ENCODE peak calls at places on chromosomes 3 and 15, in nine cellular contexts. One of them, this sample, is unnamed.

GRCh38 chr3:132317229-132317948 is at the start of gene ACP3:
- DNase-seq in HCT116: peak
- DNase-seq in GM23338: peak
- DNase-seq in SK-N-SH: no peak
- DNase-seq in HepG2: no peak
- DNase-seq in A549: peak
- DNase-seq in Panc1: no peak
- DNase-seq in GM12878: peak
- DNase-seq in K562: no peak
- DNase-seq in this sample: peak

GRCh38 chr3:186932281-186933181 is 2.2 kb downstream of the ST6GAL1 start:
- DNase-seq in HepG2: no peak
- DNase-seq in GM12878: no peak
- DNase-seq in A549: no peak
- DNase-seq in K562: no peak
- DNase-seq in HCT116: no peak
- DNase-seq in Panc1: no peak
- DNase-seq in SK-N-SH: no peak
- DNase-seq in GM23338: no peak
- DNase-seq in this sample: no peak

GRCh38 chr3:27578032-27578431 is 93.8 kb upstream of the SLC4A7 start:
- DNase-seq in HepG2: no peak
- DNase-seq in GM23338: no peak
- DNase-seq in GM12878: no peak
- DNase-seq in Panc1: no peak
- DNase-seq in A549: no peak
- DNase-seq in SK-N-SH: no peak
- DNase-seq in HCT116: no peak
- DNase-seq in K562: no peak
- DNase-seq in this sample: no peak

GRCh38 chr15:48627260-48627969 is 18.1 kb downstream of the FBN1 start:
- DNase-seq in GM12878: no peak
- DNase-seq in Panc1: no peak
- DNase-seq in K562: no peak
- DNase-seq in A549: no peak
- DNase-seq in GM23338: peak
- DNase-seq in HCT116: no peak
- DNase-seq in SK-N-SH: no peak
- DNase-seq in HepG2: no peak
- DNase-seq in this sample: no peak

GRCh38 chr3:76698136-76698535 is 341.8 kb upstream of the ROBO2 start:
- DNase-seq in K562: no peak
- DNase-seq in HCT116: no peak
- DNase-seq in GM23338: no peak
- DNase-seq in HepG2: no peak
- DNase-seq in GM12878: no peak
- DNase-seq in A549: no peak
- DNase-seq in SK-N-SH: no peak
- DNase-seq in Panc1: no peak
- DNase-seq in this sample: no peak

GRCh38 chr15:94972314-94972713 is 741.0 kb downstream of the MCTP2 start:
- DNase-seq in GM23338: peak
- DNase-seq in HCT116: no peak
- DNase-seq in GM12878: no peak
- DNase-seq in SK-N-SH: no peak
- DNase-seq in K562: no peak
- DNase-seq in HepG2: no peak
- DNase-seq in A549: no peak
- DNase-seq in Panc1: no peak
- DNase-seq in this sample: no peak

GRCh38 chr3:96449803-96450202 is 364.6 kb upstream of the EPHA6 start:
- DNase-seq in Panc1: no peak
- DNase-seq in GM12878: no peak
- DNase-seq in SK-N-SH: no peak
- DNase-seq in K562: no peak
- DNase-seq in GM23338: peak
- DNase-seq in HCT116: no peak
- DNase-seq in A549: no peak
- DNase-seq in HepG2: peak
- DNase-seq in this sample: no peak

GRCh38 chr15:40493089-40493840 is 22.5 kb downstream of the CHST14 start:
- DNase-seq in A549: no peak
- DNase-seq in GM23338: no peak
- DNase-seq in SK-N-SH: no peak
- DNase-seq in K562: no peak
- DNase-seq in GM12878: no peak
- DNase-seq in HCT116: no peak
- DNase-seq in HepG2: no peak
- DNase-seq in Panc1: no peak
- DNase-seq in this sample: peak

GRCh38 chr3:94524102-94524922 is 461.5 kb downstream of the NSUN3 start:
- DNase-seq in HepG2: peak
- DNase-seq in A549: no peak
- DNase-seq in GM12878: no peak
- DNase-seq in SK-N-SH: no peak
- DNase-seq in GM23338: peak
- DNase-seq in HCT116: no peak
- DNase-seq in Panc1: no peak
- DNase-seq in K562: no peak
- DNase-seq in this sample: no peak

GRCh38 chr3:188187055-188187454 is 33.1 kb downstream of the LPP start:
- DNase-seq in A549: no peak
- DNase-seq in GM23338: no peak
- DNase-seq in K562: no peak
- DNase-seq in Panc1: peak
- DNase-seq in HCT116: no peak
- DNase-seq in GM12878: no peak
- DNase-seq in SK-N-SH: no peak
- DNase-seq in HepG2: no peak
- DNase-seq in this sample: no peak

GRCh38 chr15:65421360-65422215 is 1.2 kb downstream of the IGDCC4 start:
- DNase-seq in GM23338: peak
- DNase-seq in SK-N-SH: peak
- DNase-seq in A549: no peak
- DNase-seq in HCT116: no peak
- DNase-seq in K562: peak
- DNase-seq in Panc1: no peak
- DNase-seq in HepG2: no peak
- DNase-seq in GM12878: no peak
- DNase-seq in this sample: no peak

GRCh38 chr15:75043509-75044257 is 20.3 kb downstream of the PPCDC start:
- DNase-seq in GM23338: no peak
- DNase-seq in SK-N-SH: no peak
- DNase-seq in Panc1: no peak
- DNase-seq in HCT116: no peak
- DNase-seq in HepG2: peak
- DNase-seq in K562: peak
- DNase-seq in A549: peak
- DNase-seq in GM12878: peak
- DNase-seq in this sample: peak

GRCh38 chr15:60682615-60683014 is 203.7 kb upstream of the ICE2 start:
- DNase-seq in K562: no peak
- DNase-seq in GM23338: no peak
- DNase-seq in Panc1: no peak
- DNase-seq in SK-N-SH: no peak
- DNase-seq in HepG2: no peak
- DNase-seq in GM12878: no peak
- DNase-seq in HCT116: no peak
- DNase-seq in A549: no peak
- DNase-seq in this sample: no peak

GRCh38 chr3:57743511-57743910 is 12.6 kb upstream of the SLMAP start:
- DNase-seq in GM23338: no peak
- DNase-seq in Panc1: no peak
- DNase-seq in HepG2: no peak
- DNase-seq in A549: no peak
- DNase-seq in GM12878: no peak
- DNase-seq in SK-N-SH: no peak
- DNase-seq in K562: no peak
- DNase-seq in HCT116: no peak
- DNase-seq in this sample: no peak
- TF ChIP-seq REST in GM23338: no peak
- TF ChIP-seq REST in Panc1: no peak
- TF ChIP-seq REST in HepG2: no peak
- TF ChIP-seq REST in A549: no peak
- TF ChIP-seq REST in GM12878: no peak
- TF ChIP-seq REST in SK-N-SH: no peak
- TF ChIP-seq REST in K562: no peak
- TF ChIP-seq REST in HCT116: no peak
- TF ChIP-seq REST in this sample: no peak

GRCh38 chr15:90565866-90566265 is 36.1 kb downstream of the CRTC3 start:
- DNase-seq in GM23338: no peak
- DNase-seq in HCT116: no peak
- DNase-seq in A549: no peak
- DNase-seq in K562: no peak
- DNase-seq in HepG2: no peak
- DNase-seq in SK-N-SH: no peak
- DNase-seq in GM12878: no peak
- DNase-seq in Panc1: no peak
- DNase-seq in this sample: no peak

GRCh38 chr15:90563460-90563859 is 33.7 kb downstream of the CRTC3 start:
- DNase-seq in HepG2: no peak
- DNase-seq in GM23338: no peak
- DNase-seq in K562: no peak
- DNase-seq in GM12878: no peak
- DNase-seq in Panc1: no peak
- DNase-seq in SK-N-SH: no peak
- DNase-seq in HCT116: no peak
- DNase-seq in A549: no peak
- DNase-seq in this sample: no peak

GRCh38 chr15:90562669-90563068 is 32.9 kb downstream of the CRTC3 start:
- DNase-seq in HepG2: no peak
- DNase-seq in Panc1: no peak
- DNase-seq in SK-N-SH: no peak
- DNase-seq in A549: no peak
- DNase-seq in GM12878: no peak
- DNase-seq in GM23338: no peak
- DNase-seq in HCT116: no peak
- DNase-seq in K562: no peak
- DNase-seq in this sample: no peak

GRCh38 chr15:90561344-90562244 is 31.9 kb downstream of the CRTC3 start:
- DNase-seq in GM12878: no peak
- DNase-seq in K562: no peak
- DNase-seq in SK-N-SH: no peak
- DNase-seq in Panc1: no peak
- DNase-seq in HepG2: no peak
- DNase-seq in GM23338: no peak
- DNase-seq in HCT116: no peak
- DNase-seq in A549: no peak
- DNase-seq in this sample: peak

DNA sequence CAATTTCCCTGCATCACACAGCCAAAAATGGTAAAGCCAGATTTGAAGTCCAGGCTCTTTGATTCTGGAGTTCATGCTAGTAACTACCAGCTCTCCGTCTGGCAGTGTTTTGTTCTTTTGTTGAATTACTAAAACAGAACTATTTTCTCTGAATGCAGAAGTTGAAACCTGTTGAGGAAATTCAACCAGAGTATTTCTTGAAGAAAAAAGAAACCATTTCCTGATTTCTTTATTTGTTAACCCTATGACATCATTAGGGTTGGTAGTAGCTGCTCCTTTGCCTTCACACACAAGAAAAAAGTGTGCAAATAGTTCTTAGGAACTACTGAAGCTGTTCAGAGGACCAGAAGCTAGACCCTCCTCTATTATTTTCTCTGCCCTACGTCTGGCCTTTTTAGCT is 34.4 kb downstream of the CRTC3 start:
- DNase-seq in HepG2: no peak
- DNase-seq in GM12878: no peak
- DNase-seq in HCT116: no peak
- DNase-seq in Panc1: no peak
- DNase-seq in GM23338: no peak
- DNase-seq in A549: no peak
- DNase-seq in SK-N-SH: no peak
- DNase-seq in K562: no peak
- DNase-seq in this sample: peak
- TF ChIP-seq REST in HepG2: no peak
- TF ChIP-seq REST in GM12878: no peak
- TF ChIP-seq REST in HCT116: no peak
- TF ChIP-seq REST in Panc1: no peak
- TF ChIP-seq REST in GM23338: no peak
- TF ChIP-seq REST in A549: no peak
- TF ChIP-seq REST in SK-N-SH: no peak
- TF ChIP-seq REST in K562: no peak
- TF ChIP-seq REST in this sample: no peak

GRCh38 chr3:105837143-105837740 is 31.6 kb downstream of the CBLB start:
- DNase-seq in Panc1: no peak
- DNase-seq in GM23338: no peak
- DNase-seq in HCT116: no peak
- DNase-seq in K562: no peak
- DNase-seq in A549: no peak
- DNase-seq in SK-N-SH: no peak
- DNase-seq in GM12878: peak
- DNase-seq in HepG2: no peak
- DNase-seq in this sample: no peak
- TF ChIP-seq REST in Panc1: no peak
- TF ChIP-seq REST in GM23338: no peak
- TF ChIP-seq REST in HCT116: no peak
- TF ChIP-seq REST in K562: no peak
- TF ChIP-seq REST in A549: no peak
- TF ChIP-seq REST in SK-N-SH: no peak
- TF ChIP-seq REST in GM12878: peak
- TF ChIP-seq REST in HepG2: no peak
- TF ChIP-seq REST in this sample: no peak

GRCh38 chr15:42085236-42085605 is 9.1 kb downstream of the PLA2G4D start:
- DNase-seq in A549: no peak
- DNase-seq in Panc1: no peak
- DNase-seq in HepG2: no peak
- DNase-seq in SK-N-SH: no peak
- DNase-seq in HCT116: no peak
- DNase-seq in GM23338: peak
- DNase-seq in K562: no peak
- DNase-seq in GM12878: no peak
- DNase-seq in this sample: no peak
- TF ChIP-seq REST in A549: no peak
- TF ChIP-seq REST in Panc1: no peak
- TF ChIP-seq REST in HepG2: no peak
- TF ChIP-seq REST in SK-N-SH: no peak
- TF ChIP-seq REST in HCT116: no peak
- TF ChIP-seq REST in GM23338: no peak
- TF ChIP-seq REST in K562: no peak
- TF ChIP-seq REST in GM12878: no peak
- TF ChIP-seq REST in this sample: no peak

This sample was measured in HL-60.